ENCODE peak calls at places on chromosomes 11 and 22, in seven cellular contexts. One of them, this sample, is unnamed. For H3K36me3 and H3K4me1, the result is how much of the 10 kb centered on the place peaks cover.

GRCh38 chr11:70397336-70397982 is 870 bp upstream of the CTTN start:
- DNase-seq in prostate gland: no peak
- DNase-seq in endothelial cell of umbilical vein: no peak
- DNase-seq in spleen: no peak
- DNase-seq in sigmoid colon: no peak
- DNase-seq in esophagus squamous epithelium: no peak
- DNase-seq in body of pancreas: peak
- DNase-seq in this sample: no peak

GRCh38 chr11:110096369-110096976 is 3.3 kb downstream of the ZC3H12C start:
- DNase-seq in spleen: no peak
- DNase-seq in body of pancreas: no peak
- DNase-seq in esophagus squamous epithelium: no peak
- DNase-seq in prostate gland: no peak
- DNase-seq in sigmoid colon: no peak
- DNase-seq in endothelial cell of umbilical vein: no peak
- DNase-seq in this sample: no peak

GRCh38 chr11:256952-257737 is 20.4 kb downstream of the PSMD13 start:
- DNase-seq in endothelial cell of umbilical vein: no peak
- DNase-seq in prostate gland: no peak
- DNase-seq in sigmoid colon: no peak
- DNase-seq in body of pancreas: no peak
- DNase-seq in esophagus squamous epithelium: no peak
- DNase-seq in spleen: no peak
- DNase-seq in this sample: no peak

GRCh38 chr22:28077166-28077565 is 158.1 kb upstream of the PITPNB start:
- DNase-seq in spleen: no peak
- DNase-seq in prostate gland: no peak
- DNase-seq in esophagus squamous epithelium: no peak
- DNase-seq in body of pancreas: no peak
- DNase-seq in sigmoid colon: no peak
- DNase-seq in endothelial cell of umbilical vein: no peak
- DNase-seq in this sample: no peak

GRCh38 chr22:32389685-32390084 is 22.4 kb downstream of the RTCB start:
- DNase-seq in esophagus squamous epithelium: no peak
- DNase-seq in spleen: no peak
- DNase-seq in body of pancreas: no peak
- DNase-seq in prostate gland: no peak
- DNase-seq in sigmoid colon: no peak
- DNase-seq in endothelial cell of umbilical vein: peak
- DNase-seq in this sample: no peak

GRCh38 chr11:124891390-124891861 is 6.2 kb downstream of the ROBO4 start:
- DNase-seq in endothelial cell of umbilical vein: no peak
- DNase-seq in sigmoid colon: peak
- DNase-seq in spleen: no peak
- DNase-seq in body of pancreas: no peak
- DNase-seq in esophagus squamous epithelium: no peak
- DNase-seq in prostate gland: no peak
- DNase-seq in this sample: no peak

GRCh38 chr11:6681949-6682348 is 1.2 kb downstream of the MRPL17 start:
- DNase-seq in endothelial cell of umbilical vein: no peak
- DNase-seq in sigmoid colon: no peak
- DNase-seq in prostate gland: no peak
- DNase-seq in esophagus squamous epithelium: no peak
- DNase-seq in spleen: no peak
- DNase-seq in body of pancreas: no peak
- DNase-seq in this sample: no peak

GRCh38 chr11:44600739-44601416 is 35.4 kb downstream of the CD82 start:
- DNase-seq in body of pancreas: no peak
- DNase-seq in sigmoid colon: no peak
- DNase-seq in endothelial cell of umbilical vein: no peak
- DNase-seq in esophagus squamous epithelium: no peak
- DNase-seq in spleen: peak
- DNase-seq in prostate gland: no peak
- DNase-seq in this sample: no peak

GRCh38 chr22:45318558-45319318 is 9.0 kb downstream of the FAM118A start:
- DNase-seq in endothelial cell of umbilical vein: peak
- DNase-seq in spleen: no peak
- DNase-seq in sigmoid colon: no peak
- DNase-seq in esophagus squamous epithelium: no peak
- DNase-seq in prostate gland: no peak
- DNase-seq in body of pancreas: no peak
- DNase-seq in this sample: no peak

GRCh38 chr11:2737876-2738275 is 38.1 kb upstream of the KCNQ1OT1 start:
- DNase-seq in sigmoid colon: no peak
- DNase-seq in endothelial cell of umbilical vein: no peak
- DNase-seq in prostate gland: no peak
- DNase-seq in spleen: no peak
- DNase-seq in esophagus squamous epithelium: no peak
- DNase-seq in body of pancreas: no peak
- DNase-seq in this sample: no peak

DNA sequence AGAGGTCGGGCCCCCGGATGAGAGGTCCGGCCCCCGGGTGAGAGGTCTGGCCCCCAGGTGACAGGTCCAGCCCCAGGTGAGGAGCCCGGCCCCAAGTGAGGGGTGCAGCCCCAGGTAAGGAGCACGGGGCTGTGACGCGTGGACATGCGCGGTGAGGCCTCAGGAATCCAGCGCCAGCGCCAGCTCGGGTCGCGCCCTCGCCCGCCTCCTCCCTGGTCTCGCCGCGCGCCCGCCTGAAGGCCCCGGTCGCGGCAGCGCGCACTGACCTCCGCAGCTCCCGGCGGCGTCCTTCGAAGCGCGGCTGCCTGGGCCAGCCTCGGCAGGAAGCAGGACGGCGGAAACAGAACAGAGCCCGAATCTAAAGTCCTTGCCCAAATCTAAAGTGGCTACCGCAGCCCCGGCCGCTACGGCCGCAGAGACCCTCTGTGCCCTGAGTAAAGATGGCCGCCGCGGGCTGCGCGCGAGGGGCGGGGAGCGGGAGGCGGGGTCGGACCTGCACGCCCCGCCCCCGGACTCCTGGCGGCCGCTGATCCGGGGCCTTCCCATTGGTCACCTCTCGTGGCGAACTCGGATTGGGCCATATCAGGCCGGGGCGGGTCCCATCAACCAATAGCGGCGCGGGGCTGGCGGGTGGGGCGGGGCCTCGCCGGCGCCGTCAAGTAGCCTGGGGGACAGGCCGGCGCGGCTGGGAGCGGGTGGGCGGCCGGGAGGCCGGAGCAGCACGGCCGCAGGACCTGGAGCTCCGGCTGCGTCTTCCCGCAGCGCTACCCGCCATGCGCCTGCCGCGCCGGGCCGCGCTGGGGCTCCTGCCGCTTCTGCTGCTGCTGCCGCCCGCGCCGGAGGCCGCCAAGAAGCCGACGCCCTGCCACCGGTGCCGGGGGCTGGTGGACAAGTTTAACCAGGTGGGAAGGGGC is at the start of the genes ALG12 and CRELD2:
- DNase-seq in spleen: peak
- DNase-seq in esophagus squamous epithelium: peak
- DNase-seq in endothelial cell of umbilical vein: peak
- DNase-seq in sigmoid colon: peak
- DNase-seq in prostate gland: peak
- DNase-seq in body of pancreas: peak
- DNase-seq in this sample: peak
- TF ChIP-seq POLR2A in spleen: no peak
- TF ChIP-seq POLR2A in esophagus squamous epithelium: peak
- TF ChIP-seq POLR2A in endothelial cell of umbilical vein: peak
- TF ChIP-seq POLR2A in sigmoid colon: no peak
- TF ChIP-seq POLR2A in prostate gland: peak
- TF ChIP-seq POLR2A in body of pancreas: peak
- TF ChIP-seq POLR2A in this sample: no peak

GRCh38 chr11:26109658-26110393 is 222.1 kb upstream of the ANO3 start:
- DNase-seq in endothelial cell of umbilical vein: no peak
- DNase-seq in body of pancreas: no peak
- DNase-seq in sigmoid colon: no peak
- DNase-seq in spleen: no peak
- DNase-seq in esophagus squamous epithelium: no peak
- DNase-seq in prostate gland: no peak
- DNase-seq in this sample: no peak
- H3K36me3 ChIP-seq in endothelial cell of umbilical vein: under half
- H3K36me3 ChIP-seq in body of pancreas: under half
- H3K36me3 ChIP-seq in sigmoid colon: under half
- H3K36me3 ChIP-seq in spleen: under half
- H3K36me3 ChIP-seq in esophagus squamous epithelium: under half
- H3K36me3 ChIP-seq in prostate gland: under half
- H3K36me3 ChIP-seq in this sample: under half

GRCh38 chr11:1520209-1520986 is 33.8 kb upstream of the MOB2 start:
- DNase-seq in prostate gland: no peak
- DNase-seq in body of pancreas: no peak
- DNase-seq in sigmoid colon: no peak
- DNase-seq in esophagus squamous epithelium: no peak
- DNase-seq in spleen: no peak
- DNase-seq in endothelial cell of umbilical vein: no peak
- DNase-seq in this sample: no peak
- H3K4me1 ChIP-seq in prostate gland: under half
- H3K4me1 ChIP-seq in body of pancreas: under half
- H3K4me1 ChIP-seq in sigmoid colon: under half
- H3K4me1 ChIP-seq in esophagus squamous epithelium: half or more
- H3K4me1 ChIP-seq in spleen: half or more
- H3K4me1 ChIP-seq in endothelial cell of umbilical vein: under half
- H3K4me1 ChIP-seq in this sample: under half

DNA sequence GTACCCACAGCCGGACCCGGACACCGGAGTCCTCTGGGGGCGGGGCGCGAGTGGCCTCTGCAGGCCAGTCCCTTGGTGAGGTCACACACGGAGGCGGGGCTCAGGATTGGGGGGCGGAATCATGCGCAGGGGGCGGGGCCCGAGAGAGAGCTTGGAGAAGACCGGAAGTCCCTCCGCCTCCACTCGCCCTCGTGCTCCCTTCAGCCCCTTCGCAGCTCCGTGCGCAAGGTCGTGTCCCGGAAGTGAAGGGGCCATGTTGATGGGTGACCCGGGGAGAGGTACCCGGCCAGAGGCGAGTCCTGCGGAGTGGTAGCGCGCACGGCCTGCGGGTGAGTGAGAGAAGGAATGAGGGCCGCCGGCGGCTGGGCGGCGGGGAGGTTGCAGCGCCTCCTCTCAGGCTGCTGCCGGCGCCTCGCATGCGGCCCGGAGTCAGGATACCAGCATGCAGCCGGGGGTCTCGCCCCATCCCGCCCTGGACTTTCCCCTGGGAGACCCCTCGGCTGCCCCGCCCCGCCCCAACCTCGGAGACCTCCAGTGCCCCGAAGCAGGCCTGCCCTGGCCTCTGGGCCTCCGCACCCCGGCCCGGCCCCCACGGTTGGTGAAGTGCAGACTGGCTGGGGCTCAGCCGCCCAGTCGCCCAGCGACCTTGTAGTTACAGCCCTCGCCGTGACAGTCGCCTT is at the start of gene MIEF1:
- DNase-seq in prostate gland: peak
- DNase-seq in sigmoid colon: peak
- DNase-seq in endothelial cell of umbilical vein: peak
- DNase-seq in body of pancreas: peak
- DNase-seq in spleen: peak
- DNase-seq in esophagus squamous epithelium: peak
- DNase-seq in this sample: peak
- TF ChIP-seq POLR2A in prostate gland: peak
- TF ChIP-seq POLR2A in sigmoid colon: peak
- TF ChIP-seq POLR2A in endothelial cell of umbilical vein: peak
- TF ChIP-seq POLR2A in body of pancreas: peak
- TF ChIP-seq POLR2A in spleen: no peak
- TF ChIP-seq POLR2A in esophagus squamous epithelium: no peak
- TF ChIP-seq POLR2A in this sample: peak

GRCh38 chr22:23801238-23801821 is 14.6 kb downstream of the SMARCB1 start:
- DNase-seq in prostate gland: no peak
- DNase-seq in esophagus squamous epithelium: no peak
- DNase-seq in endothelial cell of umbilical vein: no peak
- DNase-seq in body of pancreas: no peak
- DNase-seq in sigmoid colon: no peak
- DNase-seq in spleen: no peak
- DNase-seq in this sample: no peak

GRCh38 chr22:23801886-23802377 is 15.2 kb downstream of the SMARCB1 start:
- DNase-seq in prostate gland: no peak
- DNase-seq in endothelial cell of umbilical vein: no peak
- DNase-seq in body of pancreas: no peak
- DNase-seq in spleen: no peak
- DNase-seq in esophagus squamous epithelium: no peak
- DNase-seq in sigmoid colon: no peak
- DNase-seq in this sample: no peak

GRCh38 chr22:23803001-23803819 is 16.4 kb downstream of the SMARCB1 start:
- DNase-seq in spleen: no peak
- DNase-seq in body of pancreas: no peak
- DNase-seq in sigmoid colon: no peak
- DNase-seq in endothelial cell of umbilical vein: no peak
- DNase-seq in esophagus squamous epithelium: no peak
- DNase-seq in prostate gland: no peak
- DNase-seq in this sample: no peak

GRCh38 chr22:23804781-23805291 is 18.1 kb downstream of the SMARCB1 start:
- DNase-seq in sigmoid colon: no peak
- DNase-seq in endothelial cell of umbilical vein: no peak
- DNase-seq in esophagus squamous epithelium: no peak
- DNase-seq in spleen: peak
- DNase-seq in body of pancreas: no peak
- DNase-seq in prostate gland: no peak
- DNase-seq in this sample: no peak

GRCh38 chr22:23806837-23807236 is 20.1 kb downstream of the SMARCB1 start:
- DNase-seq in sigmoid colon: no peak
- DNase-seq in body of pancreas: no peak
- DNase-seq in endothelial cell of umbilical vein: no peak
- DNase-seq in prostate gland: no peak
- DNase-seq in esophagus squamous epithelium: no peak
- DNase-seq in spleen: no peak
- DNase-seq in this sample: no peak
- H3K36me3 ChIP-seq in sigmoid colon: under half
- H3K36me3 ChIP-seq in body of pancreas: under half
- H3K36me3 ChIP-seq in endothelial cell of umbilical vein: under half
- H3K36me3 ChIP-seq in prostate gland: under half
- H3K36me3 ChIP-seq in esophagus squamous epithelium: under half
- H3K36me3 ChIP-seq in spleen: half or more
- H3K36me3 ChIP-seq in this sample: under half

DNA sequence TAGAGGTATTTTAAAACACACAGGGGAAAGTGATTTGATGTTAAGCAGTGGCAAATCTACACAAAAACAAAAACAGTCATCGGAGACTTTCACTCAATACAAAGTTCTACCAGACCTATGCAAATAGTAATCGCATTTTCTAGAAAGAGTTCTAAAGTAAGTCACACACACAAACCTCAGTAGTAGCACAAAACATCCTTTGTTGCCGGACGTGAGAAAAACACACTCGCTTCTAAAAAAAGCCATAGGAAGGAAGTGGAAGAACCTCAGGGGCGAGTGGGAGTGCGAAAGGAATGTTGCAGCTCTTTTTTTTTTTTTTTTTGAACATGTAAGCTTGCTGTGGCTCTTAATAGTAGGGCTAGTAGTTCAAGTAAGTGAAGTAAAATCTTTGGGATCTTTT is 88.9 kb downstream of the MAML2 start:
- DNase-seq in body of pancreas: no peak
- DNase-seq in endothelial cell of umbilical vein: peak
- DNase-seq in spleen: no peak
- DNase-seq in esophagus squamous epithelium: no peak
- DNase-seq in prostate gland: no peak
- DNase-seq in sigmoid colon: no peak
- DNase-seq in this sample: no peak
- H3K4me1 ChIP-seq in body of pancreas: under half
- H3K4me1 ChIP-seq in endothelial cell of umbilical vein: under half
- H3K4me1 ChIP-seq in spleen: half or more
- H3K4me1 ChIP-seq in esophagus squamous epithelium: half or more
- H3K4me1 ChIP-seq in prostate gland: under half
- H3K4me1 ChIP-seq in sigmoid colon: under half
- H3K4me1 ChIP-seq in this sample: under half

This sample was measured in breast epithelium.